ENCODE peak calls at places on chromosomes 7 and 10, in seven cellular contexts. One of them, this sample, is unnamed.

GRCh38 chr10:132248455-132249231 is 59.1 kb downstream of the STK32C start:
- DNase-seq in left ventricle myocardium inferior: no peak
- DNase-seq in left lung: no peak
- DNase-seq in A549: peak; percentile 67
- DNase-seq in RWPE2: no peak
- DNase-seq in CD4-positive, alpha-beta memory T cell: peak; percentile 50
- DNase-seq in mesenchymal stem cell: peak; percentile 29
- DNase-seq in this sample: peak; percentile 75

GRCh38 chr10:118798186-118798811 is 43.5 kb upstream of the CACUL1 start:
- DNase-seq in CD4-positive, alpha-beta memory T cell: no peak
- DNase-seq in RWPE2: no peak
- DNase-seq in left lung: no peak
- DNase-seq in mesenchymal stem cell: no peak
- DNase-seq in left ventricle myocardium inferior: no peak
- DNase-seq in A549: peak; percentile 53
- DNase-seq in this sample: no peak

GRCh38 chr7:113891031-113891350 is 27.8 kb downstream of the PPP1R3A start:
- DNase-seq in A549: no peak
- DNase-seq in RWPE2: no peak
- DNase-seq in left lung: no peak
- DNase-seq in CD4-positive, alpha-beta memory T cell: no peak
- DNase-seq in mesenchymal stem cell: no peak
- DNase-seq in left ventricle myocardium inferior: no peak
- DNase-seq in this sample: no peak

GRCh38 chr7:21733837-21734236 is 191.0 kb downstream of the DNAH11 start:
- DNase-seq in CD4-positive, alpha-beta memory T cell: no peak
- DNase-seq in left ventricle myocardium inferior: no peak
- DNase-seq in A549: no peak
- DNase-seq in RWPE2: no peak
- DNase-seq in mesenchymal stem cell: no peak
- DNase-seq in left lung: no peak
- DNase-seq in this sample: no peak

GRCh38 chr7:130071701-130072622 is 1.6 kb downstream of the KLHDC10 start:
- DNase-seq in left ventricle myocardium inferior: no peak
- DNase-seq in A549: peak; percentile 86
- DNase-seq in mesenchymal stem cell: peak; percentile 91
- DNase-seq in CD4-positive, alpha-beta memory T cell: peak; percentile 60
- DNase-seq in left lung: no peak
- DNase-seq in RWPE2: no peak
- DNase-seq in this sample: peak; percentile 87

GRCh38 chr7:119660085-119660484 is 612.9 kb upstream of the KCND2 start:
- DNase-seq in CD4-positive, alpha-beta memory T cell: no peak
- DNase-seq in RWPE2: no peak
- DNase-seq in left lung: no peak
- DNase-seq in mesenchymal stem cell: no peak
- DNase-seq in A549: no peak
- DNase-seq in left ventricle myocardium inferior: no peak
- DNase-seq in this sample: no peak

GRCh38 chr7:29375641-29376562 is 181.3 kb downstream of the CHN2 start:
- DNase-seq in left ventricle myocardium inferior: no peak
- DNase-seq in RWPE2: no peak
- DNase-seq in CD4-positive, alpha-beta memory T cell: no peak
- DNase-seq in A549: peak; percentile 5
- DNase-seq in left lung: no peak
- DNase-seq in mesenchymal stem cell: no peak
- DNase-seq in this sample: no peak

GRCh38 chr10:103442031-103442461 is 10.1 kb downstream of the CALHM2 start:
- DNase-seq in left lung: peak; percentile 61
- DNase-seq in left ventricle myocardium inferior: peak; percentile 46
- DNase-seq in mesenchymal stem cell: peak; percentile 76
- DNase-seq in A549: no peak
- DNase-seq in RWPE2: no peak
- DNase-seq in CD4-positive, alpha-beta memory T cell: no peak
- DNase-seq in this sample: no peak

GRCh38 chr10:14093735-14094484 is 236.8 kb downstream of the FRMD4A start:
- DNase-seq in left ventricle myocardium inferior: no peak
- DNase-seq in CD4-positive, alpha-beta memory T cell: no peak
- DNase-seq in RWPE2: no peak
- DNase-seq in mesenchymal stem cell: peak; percentile 53
- DNase-seq in A549: peak; percentile 5
- DNase-seq in left lung: no peak
- DNase-seq in this sample: no peak

GRCh38 chr7:94274828-94275227 is 119.9 kb upstream of the COL1A2 start:
- DNase-seq in RWPE2: no peak
- DNase-seq in A549: no peak
- DNase-seq in CD4-positive, alpha-beta memory T cell: no peak
- DNase-seq in left ventricle myocardium inferior: no peak
- DNase-seq in left lung: no peak
- DNase-seq in mesenchymal stem cell: no peak
- DNase-seq in this sample: no peak

GRCh38 chr10:21047096-21047495 is 150.0 kb upstream of the NEBL start:
- DNase-seq in left lung: no peak
- DNase-seq in CD4-positive, alpha-beta memory T cell: no peak
- DNase-seq in mesenchymal stem cell: no peak
- DNase-seq in RWPE2: no peak
- DNase-seq in A549: no peak
- DNase-seq in left ventricle myocardium inferior: no peak
- DNase-seq in this sample: no peak

GRCh38 chr7:22147113-22147512 is 201.4 kb upstream of the CDCA7L start:
- DNase-seq in CD4-positive, alpha-beta memory T cell: no peak
- DNase-seq in left ventricle myocardium inferior: no peak
- DNase-seq in mesenchymal stem cell: no peak
- DNase-seq in left lung: no peak
- DNase-seq in A549: no peak
- DNase-seq in RWPE2: no peak
- DNase-seq in this sample: no peak

GRCh38 chr7:131226116-131226562 is 101.5 kb upstream of the MKLN1 start:
- DNase-seq in mesenchymal stem cell: peak; percentile 81
- DNase-seq in left ventricle myocardium inferior: no peak
- DNase-seq in left lung: no peak
- DNase-seq in RWPE2: no peak
- DNase-seq in A549: peak; percentile 84
- DNase-seq in CD4-positive, alpha-beta memory T cell: no peak
- DNase-seq in this sample: no peak

GRCh38 chr7:27453702-27454405 is 208.8 kb downstream of the HIBADH start:
- DNase-seq in left lung: no peak
- DNase-seq in RWPE2: no peak
- DNase-seq in mesenchymal stem cell: peak; percentile 93
- DNase-seq in A549: no peak
- DNase-seq in left ventricle myocardium inferior: no peak
- DNase-seq in CD4-positive, alpha-beta memory T cell: no peak
- DNase-seq in this sample: no peak

GRCh38 chr7:121032645-121033460 is 44.3 kb downstream of the CPED1 start:
- DNase-seq in left ventricle myocardium inferior: no peak
- DNase-seq in left lung: no peak
- DNase-seq in A549: no peak
- DNase-seq in CD4-positive, alpha-beta memory T cell: no peak
- DNase-seq in RWPE2: no peak
- DNase-seq in mesenchymal stem cell: peak; percentile 50
- DNase-seq in this sample: no peak

GRCh38 chr10:98310721-98311120 is 42.7 kb upstream of the LOXL4 start:
- DNase-seq in mesenchymal stem cell: no peak
- DNase-seq in left ventricle myocardium inferior: no peak
- DNase-seq in A549: no peak
- DNase-seq in CD4-positive, alpha-beta memory T cell: no peak
- DNase-seq in left lung: no peak
- DNase-seq in RWPE2: no peak
- DNase-seq in this sample: no peak

GRCh38 chr10:12191715-12192114 is 4.0 kb downstream of the NUDT5 start:
- DNase-seq in A549: no peak
- DNase-seq in left ventricle myocardium inferior: no peak
- DNase-seq in RWPE2: no peak
- DNase-seq in mesenchymal stem cell: no peak
- DNase-seq in left lung: no peak
- DNase-seq in CD4-positive, alpha-beta memory T cell: no peak
- DNase-seq in this sample: no peak

GRCh38 chr7:98514211-98515150 is 102.6 kb upstream of the NPTX2 start:
- DNase-seq in mesenchymal stem cell: no peak
- DNase-seq in RWPE2: no peak
- DNase-seq in A549: no peak
- DNase-seq in CD4-positive, alpha-beta memory T cell: no peak
- DNase-seq in left ventricle myocardium inferior: no peak
- DNase-seq in left lung: no peak
- DNase-seq in this sample: no peak

GRCh38 chr10:12597176-12597575 is 247.8 kb downstream of the CAMK1D start:
- DNase-seq in A549: no peak
- DNase-seq in mesenchymal stem cell: no peak
- DNase-seq in left lung: no peak
- DNase-seq in CD4-positive, alpha-beta memory T cell: no peak
- DNase-seq in RWPE2: no peak
- DNase-seq in left ventricle myocardium inferior: no peak
- DNase-seq in this sample: no peak

GRCh38 chr7:127478040-127478386 is 85.5 kb upstream of the ZNF800 start:
- DNase-seq in RWPE2: no peak
- DNase-seq in left ventricle myocardium inferior: no peak
- DNase-seq in CD4-positive, alpha-beta memory T cell: no peak
- DNase-seq in mesenchymal stem cell: no peak
- DNase-seq in A549: no peak
- DNase-seq in left lung: no peak
- DNase-seq in this sample: no peak

GRCh38 chr7:101123703-101124068 is 3.2 kb upstream of the SERPINE1 start:
- DNase-seq in mesenchymal stem cell: no peak
- DNase-seq in left lung: no peak
- DNase-seq in left ventricle myocardium inferior: no peak
- DNase-seq in CD4-positive, alpha-beta memory T cell: no peak
- DNase-seq in A549: no peak
- DNase-seq in RWPE2: no peak
- DNase-seq in this sample: no peak

GRCh38 chr7:101124376-101125056 is 2.4 kb upstream of the SERPINE1 start:
- DNase-seq in mesenchymal stem cell: peak; percentile 100
- DNase-seq in RWPE2: no peak
- DNase-seq in left ventricle myocardium inferior: no peak
- DNase-seq in left lung: no peak
- DNase-seq in A549: peak; percentile 86
- DNase-seq in CD4-positive, alpha-beta memory T cell: no peak
- DNase-seq in this sample: no peak

GRCh38 chr7:101120315-101120714 is 6.6 kb upstream of the SERPINE1 start:
- DNase-seq in A549: no peak
- DNase-seq in left ventricle myocardium inferior: no peak
- DNase-seq in mesenchymal stem cell: no peak
- DNase-seq in RWPE2: no peak
- DNase-seq in CD4-positive, alpha-beta memory T cell: no peak
- DNase-seq in left lung: no peak
- DNase-seq in this sample: no peak

GRCh38 chr7:101122933-101123702 is 3.8 kb upstream of the SERPINE1 start:
- DNase-seq in A549: no peak
- DNase-seq in left ventricle myocardium inferior: no peak
- DNase-seq in CD4-positive, alpha-beta memory T cell: no peak
- DNase-seq in mesenchymal stem cell: no peak
- DNase-seq in left lung: no peak
- DNase-seq in RWPE2: no peak
- DNase-seq in this sample: no peak

GRCh38 chr7:101121996-101122932 is 4.6 kb upstream of the SERPINE1 start:
- DNase-seq in mesenchymal stem cell: peak; percentile 99
- DNase-seq in left lung: peak; percentile 75
- DNase-seq in A549: peak; percentile 95
- DNase-seq in left ventricle myocardium inferior: peak; percentile 75
- DNase-seq in CD4-positive, alpha-beta memory T cell: no peak
- DNase-seq in RWPE2: peak; percentile 89
- DNase-seq in this sample: no peak
- H3K4me3 ChIP-seq in mesenchymal stem cell: peak overlapping the region; percentile 64
- H3K4me3 ChIP-seq in left lung: peak overlapping the region; percentile 24
- H3K4me3 ChIP-seq in A549: peak overlapping the region; percentile 34
- H3K4me3 ChIP-seq in left ventricle myocardium inferior: peak overlapping the region; percentile 57
- H3K4me3 ChIP-seq in CD4-positive, alpha-beta memory T cell: no peak overlapping the region
- H3K4me3 ChIP-seq in RWPE2: no peak overlapping the region
- H3K4me3 ChIP-seq in this sample: no peak overlapping the region

GRCh38 chr10:51301644-51302043 is 227.4 kb downstream of the PRKG1 start:
- DNase-seq in mesenchymal stem cell: peak; percentile 51
- DNase-seq in CD4-positive, alpha-beta memory T cell: no peak
- DNase-seq in A549: no peak
- DNase-seq in RWPE2: no peak
- DNase-seq in left lung: no peak
- DNase-seq in left ventricle myocardium inferior: peak; percentile 14
- DNase-seq in this sample: no peak
- H3K27ac ChIP-seq in mesenchymal stem cell: no peak overlapping the region
- H3K27ac ChIP-seq in CD4-positive, alpha-beta memory T cell: no peak overlapping the region
- H3K27ac ChIP-seq in A549: no peak overlapping the region
- H3K27ac ChIP-seq in RWPE2: no peak overlapping the region
- H3K27ac ChIP-seq in left lung: no peak overlapping the region
- H3K27ac ChIP-seq in left ventricle myocardium inferior: peak overlapping the region; percentile 64
- H3K27ac ChIP-seq in this sample: no peak overlapping the region

GRCh38 chr7:157707983-157708720 is 371.3 kb downstream of the DNAJB6 start:
- DNase-seq in A549: no peak
- DNase-seq in CD4-positive, alpha-beta memory T cell: no peak
- DNase-seq in left ventricle myocardium inferior: no peak
- DNase-seq in left lung: peak; percentile 23
- DNase-seq in RWPE2: no peak
- DNase-seq in mesenchymal stem cell: no peak
- DNase-seq in this sample: no peak
- H3K9me3 ChIP-seq in A549: no peaks in the 10 kb centered on the region
- H3K9me3 ChIP-seq in CD4-positive, alpha-beta memory T cell: no peaks in the 10 kb centered on the region
- H3K9me3 ChIP-seq in left ventricle myocardium inferior: no peaks in the 10 kb centered on the region
- H3K9me3 ChIP-seq in left lung: no peaks in the 10 kb centered on the region
- H3K9me3 ChIP-seq in RWPE2: no peaks in the 10 kb centered on the region
- H3K9me3 ChIP-seq in mesenchymal stem cell: no peaks in the 10 kb centered on the region
- H3K9me3 ChIP-seq in this sample: no peaks in the 10 kb centered on the region

DNA sequence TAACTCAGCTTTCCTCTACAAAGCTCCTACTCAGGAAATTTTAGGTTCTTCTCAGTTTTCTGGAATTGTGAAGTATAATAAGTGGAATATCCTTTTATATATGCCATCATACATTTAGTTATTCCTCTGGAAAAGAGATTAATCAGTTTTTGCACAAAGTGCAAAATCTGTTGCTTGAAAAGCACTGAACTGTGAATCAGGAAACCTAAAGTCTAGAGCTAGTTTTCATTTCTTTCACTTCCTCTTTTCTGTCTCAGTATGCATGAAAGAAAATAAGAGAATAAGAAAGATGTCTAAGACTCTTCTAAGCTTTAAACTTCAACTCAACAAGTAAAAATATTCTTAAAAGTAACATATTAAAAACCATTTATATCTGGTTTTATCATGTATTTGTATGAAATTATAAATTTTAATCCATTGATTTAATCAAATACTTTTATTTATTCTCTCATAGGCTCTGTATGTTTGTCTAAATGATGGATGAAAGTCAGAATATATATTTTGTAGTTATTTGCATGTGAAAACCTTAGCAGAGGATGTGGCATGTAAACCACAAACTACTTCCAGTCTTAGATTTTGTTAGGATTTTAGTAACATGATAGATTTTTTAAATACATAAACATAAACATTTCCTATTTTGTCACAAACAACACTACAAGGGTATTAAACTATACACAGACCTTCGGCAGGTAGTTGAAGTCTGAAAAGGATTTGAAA is 1073.0 kb downstream of the XPNPEP1 start:
- DNase-seq in left ventricle myocardium inferior: no peak
- DNase-seq in mesenchymal stem cell: no peak
- DNase-seq in left lung: no peak
- DNase-seq in CD4-positive, alpha-beta memory T cell: no peak
- DNase-seq in RWPE2: no peak
- DNase-seq in A549: no peak
- DNase-seq in this sample: peak; percentile 64
- H3K4me3 ChIP-seq in left ventricle myocardium inferior: no peak overlapping the region
- H3K4me3 ChIP-seq in mesenchymal stem cell: no peak overlapping the region
- H3K4me3 ChIP-seq in left lung: no peak overlapping the region
- H3K4me3 ChIP-seq in CD4-positive, alpha-beta memory T cell: no peak overlapping the region
- H3K4me3 ChIP-seq in RWPE2: no peak overlapping the region
- H3K4me3 ChIP-seq in A549: no peak overlapping the region
- H3K4me3 ChIP-seq in this sample: peak overlapping the region; percentile 22